ENCODE peak calls at places on chromosomes 2 and 18, in five cellular contexts. N is RWPE2, Z is left lung, E is upper lobe of right lung, B is HCT116. J is an unnamed sample.

GRCh38 chr2:61456746-61457420 is 14.0 kb downstream of the USP34 start:
- ATAC-seq in N (no peak), Z (no peak), E (no peak), B (no peak), J (no peak)

GRCh38 chr2:25494626-25495025 is 152.9 kb upstream of the DNMT3A start:
- ATAC-seq in N (no peak), Z (no peak), E (no peak), B (no peak), J (no peak)

GRCh38 chr2:54558976-54559410 is 102.9 kb downstream of the SPTBN1 start:
- ATAC-seq in N (peak), Z (peak), E (peak), B (peak), J (no peak)

GRCh38 chr2:230220347-230220969 is 674 bp upstream of the SP110 start:
- ATAC-seq in N (peak), Z (peak), E (no peak), B (peak), J (no peak)

GRCh38 chr2:24342110-24342910 is 18.0 kb downstream of the ITSN2 start:
- ATAC-seq in N (no peak), Z (peak), E (no peak), B (no peak), J (no peak)

GRCh38 chr2:36387258-36387916 is 31.8 kb downstream of the CRIM1 start:
- ATAC-seq in N (peak), Z (no peak), E (no peak), B (no peak), J (no peak)

GRCh38 chr2:109604597-109604996 is 9.2 kb downstream of the SEPTIN10 start:
- ATAC-seq in N (peak), Z (peak), E (peak), B (peak), J (no peak)

GRCh38 chr2:224042191-224042696 is 3.2 kb upstream of the SERPINE2 start:
- ATAC-seq in N (no peak), Z (no peak), E (no peak), B (no peak), J (no peak)

GRCh38 chr18:46481048-46481846 is 175.8 kb downstream of the LOXHD1 start:
- ATAC-seq in N (no peak), Z (peak), E (peak), B (peak), J (no peak)

GRCh38 chr2:145185696-145186095 is 665.8 kb upstream of the ZEB2 start:
- ATAC-seq in N (no peak), Z (peak), E (no peak), B (no peak), J (peak)

GRCh38 chr18:76056467-76057194 is 438.4 kb downstream of the ZNF516 start:
- ATAC-seq in N (no peak), Z (peak), E (peak), B (no peak), J (peak)

GRCh38 chr18:78241535-78242306 is 737.9 kb upstream of the SALL3 start:
- ATAC-seq in N (no peak), Z (peak), E (no peak), B (no peak), J (no peak)

GRCh38 chr2:105796791-105797190 is 52.1 kb downstream of the NCK2 start:
- ATAC-seq in N (peak), Z (no peak), E (no peak), B (no peak), J (no peak)

GRCh38 chr2:75565523-75566449 is 5.0 kb upstream of the EVA1A start:
- ATAC-seq in N (no peak), Z (no peak), E (no peak), B (no peak), J (no peak)

GRCh38 chr2:58906151-58906645 is 665.1 kb upstream of the FANCL start:
- ATAC-seq in N (no peak), Z (no peak), E (no peak), B (no peak), J (no peak)

GRCh38 chr2:101999122-101999789 is 7.5 kb downstream of the IL1R2 start:
- ATAC-seq in N (peak), Z (peak), E (no peak), B (no peak), J (no peak)

GRCh38 chr2:121527009-121527682 is 3.5 kb upstream of the RNU4ATAC start:
- ATAC-seq in N (peak), Z (no peak), E (no peak), B (no peak), J (no peak)